ENCODE peak calls at places on chromosome 4, in nine cellular contexts. I, P, D, X, N, V, E, M and F are unnamed samples.

GRCh38 chr4:4783847-4784246 is 75.6 kb upstream of the MSX1 start:
- DNase-seq in X (no peak), E (no peak), M (no peak), D (no peak), N (no peak), V (no peak), P (no peak), I (no peak), F (no peak)

GRCh38 chr4:15920723-15921591 is 17.6 kb downstream of the FGFBP1 start:
- DNase-seq in P (no peak), D (no peak), V (no peak), E (no peak), X (peak; percentile 66), M (no peak), N (peak; percentile 23), I (no peak), F (peak; percentile 2)

GRCh38 chr4:186294160-186294559 is 28.2 kb downstream of the F11 start:
- DNase-seq in E (no peak), V (no peak), N (no peak), D (no peak), X (no peak), I (no peak), M (no peak), P (no peak), F (no peak)

GRCh38 chr4:71294301-71294700 is 44.5 kb upstream of the SLC4A4 start:
- DNase-seq in V (no peak), X (no peak), M (no peak), N (no peak), P (no peak), D (no peak), I (no peak), E (no peak), F (no peak)

GRCh38 chr4:86359944-86360478 is at the start of gene MAPK10:
- DNase-seq in I (peak; percentile 48), P (peak; percentile 88), V (peak; percentile 84), N (peak; percentile 49), X (peak; percentile 57), D (peak; percentile 59), M (peak; percentile 44), E (peak; percentile 70), F (peak; percentile 13)

GRCh38 chr4:121050251-121050650 is 22.1 kb downstream of the NDNF start:
- DNase-seq in X (no peak), V (no peak), I (no peak), N (no peak), D (no peak), M (no peak), E (no peak), P (no peak), F (no peak)

GRCh38 chr4:163991268-163991667 is 496.8 kb downstream of the TMA16 start:
- DNase-seq in I (no peak), X (no peak), P (no peak), V (no peak), N (no peak), E (no peak), D (no peak), M (no peak), F (no peak)

GRCh38 chr4:142406051-142406549 is 440.0 kb downstream of the INPP4B start:
- DNase-seq in X (no peak), V (no peak), M (no peak), N (no peak), I (no peak), D (no peak), E (no peak), P (no peak), F (peak; percentile 9)

GRCh38 chr4:22385615-22386014 is 130.3 kb downstream of the ADGRA3 start:
- DNase-seq in D (no peak), V (no peak), N (no peak), P (no peak), I (no peak), E (no peak), X (no peak), M (no peak), F (no peak)

GRCh38 chr4:113738251-113738650 is 23.3 kb downstream of the CAMK2D start:
- DNase-seq in V (no peak), I (no peak), P (no peak), M (no peak), N (no peak), X (no peak), E (no peak), D (no peak), F (no peak)

GRCh38 chr4:59094505-59094904 is 1984.3 kb upstream of the IGFBP7 start:
- DNase-seq in I (no peak), M (no peak), D (no peak), X (no peak), V (no peak), N (no peak), P (no peak), E (no peak), F (no peak)

GRCh38 chr4:780730-781492 is 45.0 kb downstream of the CPLX1 start:
- DNase-seq in M (no peak), N (no peak), X (no peak), V (no peak), P (no peak), E (no peak), I (no peak), D (no peak), F (no peak)

GRCh38 chr4:100177855-100178254 is 12.4 kb downstream of the DDIT4L start:
- DNase-seq in N (no peak), V (no peak), I (no peak), P (no peak), E (no peak), X (no peak), D (no peak), M (no peak), F (no peak)

GRCh38 chr4:48748949-48749596 is 31.0 kb downstream of the FRYL start:
- DNase-seq in I (no peak), V (no peak), E (no peak), D (no peak), X (no peak), M (no peak), N (no peak), P (no peak), F (no peak)

GRCh38 chr4:18440527-18441215 is 419.1 kb upstream of the LCORL start:
- DNase-seq in P (no peak), V (no peak), D (no peak), E (no peak), X (no peak), M (no peak), N (no peak), I (no peak), F (no peak)

GRCh38 chr4:79198886-79199591 is 126.8 kb downstream of the NAA11 start:
- DNase-seq in D (no peak), P (no peak), V (no peak), I (no peak), E (no peak), M (no peak), X (no peak), N (no peak), F (peak; percentile 44)

GRCh38 chr4:75985116-75985515 is 5.6 kb downstream of the SDAD1 start:
- DNase-seq in X (no peak), M (no peak), E (no peak), V (no peak), D (no peak), P (no peak), N (no peak), I (no peak), F (no peak)

GRCh38 chr4:37805091-37805490 is 21.4 kb upstream of the PGM2 start:
- DNase-seq in D (no peak), X (no peak), P (no peak), N (no peak), E (no peak), M (no peak), V (no peak), I (no peak), F (no peak)

GRCh38 chr4:94811653-94812052 is 53.9 kb downstream of the BMPR1B start:
- DNase-seq in P (no peak), I (no peak), X (no peak), D (no peak), E (no peak), V (no peak), N (no peak), M (no peak), F (no peak)
- TF ChIP-seq POLR2A in P (no peak), I (no peak), X (no peak), D (no peak), E (no peak), V (no peak), N (no peak), M (no peak), F (no peak)

GRCh38 chr4:167399201-167399600 is 164.9 kb upstream of the SPOCK3 start:
- DNase-seq in E (no peak), P (no peak), I (no peak), N (no peak), V (no peak), D (no peak), M (no peak), X (no peak), F (no peak)
- TF ChIP-seq POLR2A in E (no peak), P (no peak), I (no peak), N (no peak), V (no peak), D (no peak), M (no peak), X (no peak), F (no peak)

GRCh38 chr4:84808332-84808731 is 158.2 kb downstream of the WDFY3 start:
- DNase-seq in M (no peak), E (no peak), N (no peak), P (no peak), I (no peak), V (no peak), D (no peak), X (no peak), F (no peak)

GRCh38 chr4:84809946-84810345 is 156.5 kb downstream of the WDFY3 start:
- DNase-seq in V (no peak), P (no peak), E (no peak), M (no peak), I (no peak), D (no peak), X (no peak), N (no peak), F (no peak)

GRCh38 chr4:84814100-84814750 is 152.3 kb downstream of the WDFY3 start:
- DNase-seq in N (no peak), X (no peak), M (no peak), P (no peak), D (no peak), V (no peak), E (no peak), I (no peak), F (peak; percentile 7)
- TF ChIP-seq POLR2A in N (no peak), X (no peak), M (no peak), P (no peak), D (no peak), V (no peak), E (no peak), I (no peak), F (no peak)

DNA sequence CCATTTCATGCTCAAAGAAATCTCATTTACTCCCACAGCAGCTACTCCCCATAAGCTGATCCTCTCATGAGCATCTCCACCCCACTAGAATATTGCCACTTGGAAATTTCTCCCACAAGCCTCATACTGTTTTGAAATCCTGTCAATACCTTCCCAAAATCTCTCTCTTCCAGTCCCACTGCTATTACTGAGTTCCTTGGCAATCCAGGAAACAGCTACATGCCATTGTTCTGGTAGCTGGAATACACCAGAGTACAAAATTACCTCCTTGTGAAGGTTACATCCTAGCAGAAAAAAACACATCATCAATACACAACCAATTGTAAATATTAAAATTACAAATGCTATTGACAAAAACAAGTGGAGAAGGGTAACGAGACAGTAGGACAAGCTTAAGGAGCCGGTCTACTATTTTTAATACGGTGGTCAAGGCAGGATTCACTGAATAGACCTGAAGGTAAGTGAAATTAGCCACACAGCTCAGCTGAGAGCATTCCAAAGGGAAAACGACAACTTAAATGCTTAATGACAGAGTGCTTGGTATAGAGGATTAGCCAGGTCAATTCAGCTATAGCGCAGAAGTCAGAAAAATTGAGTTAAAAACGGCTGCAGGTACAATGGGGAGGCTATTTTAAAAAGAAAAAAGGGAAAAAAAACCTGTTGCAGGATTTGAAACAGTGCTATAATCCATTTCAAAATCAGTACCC is 6.4 kb downstream of the RPL9 start:
- DNase-seq in E (no peak), D (no peak), X (no peak), I (no peak), P (no peak), V (no peak), M (no peak), N (no peak), F (no peak)
- TF ChIP-seq POLR2A in E (no peak), D (no peak), X (no peak), I (no peak), P (no peak), V (no peak), M (no peak), N (no peak), F (no peak)